ENCODE peak calls at places on chromosomes 11 and 22, in ten cellular contexts. Z is C1 segment of cervical spinal cord; V is fibroblast of villous mesenchyme; K is cardiac fibroblast; Q is HEK293T; H is activated effector memory CD4-positive, alpha-beta T cell treated with Interleukin-2 at 50 U/mL for 16 hours; L is T-helper 17 cell; C is memory B cell; R is fibroblast of the aortic adventitia; O is Panc1. D is an unnamed sample.

GRCh38 chr11:8610532-8611116 is 16.6 kb upstream of the STK33 start:
- DNase-seq in Z (no peak), V (no peak), K (peak; percentile 40), Q (no peak), H (no peak), L (no peak), C (no peak), R (no peak), O (no peak), D (no peak)

GRCh38 chr11:75142714-75143419 is 8.0 kb upstream of the SLCO2B1 start:
- DNase-seq in Z (no peak), V (peak; percentile 94), K (peak; percentile 95), Q (no peak), H (peak; percentile 71), L (peak; percentile 26), C (no peak), R (peak; percentile 87), O (peak; percentile 68), D (peak; percentile 72)

GRCh38 chr11:62974848-62975522 is 9.8 kb downstream of the SLC22A6 start:
- DNase-seq in Z (no peak), V (peak; percentile 13), K (peak; percentile 32), Q (peak; percentile 77), H (no peak), L (no peak), C (no peak), R (peak; percentile 10), O (no peak), D (no peak)

GRCh38 chr11:61749607-61750217 is 2.7 kb upstream of the MYRF start:
- DNase-seq in Z (peak; percentile 70), V (no peak), K (peak; percentile 40), Q (no peak), H (no peak), L (no peak), C (no peak), R (no peak), O (no peak), D (no peak)

GRCh38 chr11:89235121-89235520 is 57.4 kb downstream of the TYR start:
- DNase-seq in Z (no peak), V (no peak), K (no peak), Q (no peak), H (no peak), L (no peak), C (no peak), R (no peak), O (no peak), D (no peak)

GRCh38 chr11:66420671-66421476 is at the start of gene NPAS4:
- DNase-seq in Z (no peak), V (no peak), K (no peak), Q (no peak), H (no peak), L (no peak), C (no peak), R (no peak), O (no peak), D (no peak)

GRCh38 chr11:74650498-74650897 is 58.1 kb downstream of the POLD3 start:
- DNase-seq in Z (no peak), V (peak; percentile 96), K (peak; percentile 41), Q (no peak), H (no peak), L (no peak), C (no peak), R (peak; percentile 80), O (no peak), D (no peak)

GRCh38 chr22:44616882-44617655 is 84.9 kb upstream of the PRR5 start:
- DNase-seq in Z (no peak), V (no peak), K (no peak), Q (no peak), H (no peak), L (no peak), C (no peak), R (no peak), O (no peak), D (no peak)

GRCh38 chr11:1511937-1512496 is 25.4 kb upstream of the MOB2 start:
- DNase-seq in Z (no peak), V (no peak), K (no peak), Q (no peak), H (no peak), L (no peak), C (no peak), R (no peak), O (no peak), D (no peak)

GRCh38 chr22:41009222-41009948 is 58.2 kb downstream of the RBX1 start:
- DNase-seq in Z (no peak), V (peak; percentile 18), K (peak; percentile 31), Q (no peak), H (no peak), L (no peak), C (no peak), R (peak; percentile 76), O (no peak), D (no peak)

GRCh38 chr11:44842219-44842618 is 108.5 kb downstream of the TP53I11 start:
- DNase-seq in Z (no peak), V (peak; percentile 45), K (peak; percentile 43), Q (no peak), H (no peak), L (no peak), C (no peak), R (peak; percentile 85), O (no peak), D (no peak)

GRCh38 chr11:7321708-7322448 is 70.2 kb downstream of the SYT9 start:
- DNase-seq in Z (no peak), V (no peak), K (no peak), Q (no peak), H (no peak), L (no peak), C (no peak), R (no peak), O (no peak), D (no peak)

GRCh38 chr11:13339196-13340153 is 61.9 kb downstream of the BMAL1 start:
- DNase-seq in Z (no peak), V (peak; percentile 92), K (peak; percentile 96), Q (no peak), H (peak; percentile 25), L (no peak), C (no peak), R (peak; percentile 91), O (peak; percentile 57), D (no peak)

GRCh38 chr11:2694495-2694894 is 5.3 kb downstream of the KCNQ1OT1 start:
- DNase-seq in Z (no peak), V (no peak), K (no peak), Q (no peak), H (no peak), L (no peak), C (no peak), R (no peak), O (no peak), D (no peak)

GRCh38 chr22:27435839-27436581 is 365.5 kb downstream of the MN1 start:
- DNase-seq in Z (no peak), V (peak; percentile 47), K (peak; percentile 80), Q (no peak), H (no peak), L (no peak), C (no peak), R (peak; percentile 78), O (no peak), D (no peak)

D was measured in activated CD8-positive, alpha-beta memory T cell treated with anti-CD3 and anti-CD28 coated beads, Interleukin-2, amount 50 U/mL, for 4 hours.